ENCODE peak calls at places on chromosomes 16 and 17, in ten cellular contexts. U is activated gamma-delta T cell treated with anti-CD3 and anti-CD28 coated beads, Interleukin-2, amount 50 U/mL, for 16 hours; L is activated T-cell treated with anti-CD3 and anti-CD28 coated beads, Interleukin-2, amount 50 U/mL, for 72 hours; K is fibroblast of the conjunctiva; F is PC-9; R is neuronal stem cell; J is T-helper 1 cell; E is heart right ventricle; T is AG10803; O is Kasumi-1. X is an unnamed sample.

GRCh38 chr17:35892091-35892637 is 12.0 kb upstream of the CCL5 start:
- DNase-seq in J (peak), F (no peak), T (no peak), L (peak), R (no peak), E (no peak), O (no peak), U (peak), K (no peak), X (no peak)

GRCh38 chr17:17075037-17075755 is 32.9 kb downstream of the MPRIP start:
- DNase-seq in F (no peak), O (no peak), R (no peak), J (no peak), U (no peak), L (no peak), T (peak), E (peak), K (peak), X (peak)

GRCh38 chr17:5871666-5872065 is 198.5 kb upstream of the WSCD1 start:
- DNase-seq in K (no peak), L (no peak), J (no peak), U (no peak), E (no peak), R (no peak), F (no peak), T (no peak), O (no peak), X (no peak)

GRCh38 chr16:87541004-87541881 is 48.4 kb upstream of the ZCCHC14 start:
- DNase-seq in U (no peak), T (peak), E (peak), J (no peak), L (no peak), O (no peak), F (no peak), R (no peak), K (peak), X (no peak)

GRCh38 chr16:87895641-87896141 is 26.4 kb upstream of the SLC7A5 start:
- DNase-seq in R (no peak), E (no peak), T (peak), L (peak), K (no peak), J (no peak), O (peak), F (no peak), U (peak), X (no peak)

GRCh38 chr17:57730026-57730701 is 14.9 kb downstream of the CCDC182 start:
- DNase-seq in T (no peak), K (no peak), L (no peak), R (no peak), E (no peak), F (no peak), O (no peak), U (no peak), J (no peak), X (no peak)

GRCh38 chr17:55157165-55157564 is 107.6 kb upstream of the HLF start:
- DNase-seq in K (no peak), J (no peak), R (no peak), L (no peak), E (no peak), O (no peak), T (peak), U (no peak), F (no peak), X (no peak)

GRCh38 chr16:57998992-57999365 is 1.5 kb downstream of the ZNF319 start:
- DNase-seq in J (no peak), T (no peak), U (no peak), O (no peak), K (no peak), E (no peak), F (no peak), L (no peak), R (no peak), X (no peak)

GRCh38 chr17:7128174-7128573 is 13.6 kb upstream of the ASGR2 start:
- DNase-seq in L (no peak), R (no peak), F (no peak), J (no peak), O (no peak), E (no peak), K (no peak), T (no peak), U (no peak), X (no peak)

GRCh38 chr16:74743668-74744299 is 30.8 kb downstream of the FA2H start:
- DNase-seq in R (no peak), O (no peak), U (no peak), L (no peak), E (no peak), K (no peak), T (peak), J (no peak), F (peak), X (no peak)

GRCh38 chr17:80789356-80789902 is 202.2 kb upstream of the CHMP6 start:
- DNase-seq in J (no peak), K (peak), T (peak), F (peak), R (no peak), O (no peak), U (no peak), E (no peak), L (peak), X (peak)

GRCh38 chr17:10737168-10737622 is 7.4 kb upstream of the TMEM220 start:
- DNase-seq in R (no peak), K (peak), J (no peak), O (peak), L (peak), E (peak), U (no peak), F (peak), T (peak), X (peak)

GRCh38 chr17:40091691-40092397 is 8.5 kb downstream of the NR1D1 start:
- DNase-seq in O (no peak), J (no peak), K (no peak), T (no peak), L (no peak), F (no peak), R (no peak), E (no peak), U (no peak), X (peak)

GRCh38 chr16:86044241-86044671 is 145.3 kb downstream of the IRF8 start:
- DNase-seq in O (peak), K (peak), E (peak), L (peak), U (peak), R (peak), T (peak), F (no peak), J (no peak), X (no peak)

GRCh38 chr16:22386976-22387375 is 12.6 kb upstream of the CDR2 start:
- DNase-seq in U (no peak), T (peak), O (no peak), E (no peak), R (no peak), K (peak), L (no peak), J (no peak), F (peak), X (no peak)

GRCh38 chr17:77684803-77685580 is 273.5 kb upstream of the TNRC6C start:
- DNase-seq in R (no peak), E (no peak), F (no peak), K (no peak), L (no peak), T (no peak), O (no peak), J (no peak), U (no peak), X (no peak)

X was measured in uterus.